ENCODE peak calls at places on chromosomes 11 and 22, in six cellular contexts. G is kidney tubule cell; Q is Peyer's patch; A is A549; D is stimulated activated CD4-positive, alpha-beta T cell treated with anti-CD3 and anti-CD28 coated beads, TNF-alpha, amount 100 ng/mL, for 48 hours; L is activated T-helper 1 cell treated with anti-CD3 and anti-CD28 coated beads, Interleukin-2, amount 50 U/mL, for 16 hours. Z is an unnamed sample.

GRCh38 chr22:43466710-43467109 is 54.9 kb downstream of the MPPED1 start:
- DNase-seq in G (no peak), Q (no peak), A (no peak), D (no peak), L (no peak), Z (no peak)

GRCh38 chr11:58316142-58316541 is 42.7 kb downstream of the OR5B17 start:
- DNase-seq in G (peak), Q (no peak), A (no peak), D (no peak), L (no peak), Z (no peak)

GRCh38 chr11:120707098-120707497 is 195.6 kb downstream of the GRIK4 start:
- DNase-seq in G (peak), Q (no peak), A (no peak), D (no peak), L (no peak), Z (no peak)

GRCh38 chr22:34972498-34972897 is 93.5 kb upstream of the ISX start:
- DNase-seq in G (peak), Q (no peak), A (no peak), D (no peak), L (no peak), Z (no peak)

GRCh38 chr22:44288951-44289350 is 23.8 kb downstream of the SHISAL1 start:
- DNase-seq in G (no peak), Q (no peak), A (no peak), D (no peak), L (no peak), Z (no peak)

GRCh38 chr22:35775339-35775738 is 57.7 kb downstream of the APOL5 start:
- DNase-seq in G (no peak), Q (no peak), A (no peak), D (no peak), L (no peak), Z (no peak)

GRCh38 chr11:11038339-11039248 is 180.7 kb upstream of the ZBED5 start:
- DNase-seq in G (no peak), Q (no peak), A (no peak), D (no peak), L (no peak), Z (no peak)

GRCh38 chr22:44194569-44194968 is 13.8 kb downstream of the PARVG start:
- DNase-seq in G (no peak), Q (no peak), A (no peak), D (no peak), L (no peak), Z (no peak)

GRCh38 chr11:134616048-134616447 is 204.0 kb upstream of the B3GAT1 start:
- DNase-seq in G (no peak), Q (no peak), A (no peak), D (no peak), L (no peak), Z (no peak)

GRCh38 chr22:20428496-20429253 is 8.9 kb downstream of the SCARF2 start:
- DNase-seq in G (no peak), Q (no peak), A (no peak), D (no peak), L (no peak), Z (no peak)

GRCh38 chr11:6586434-6587359 is 16.7 kb downstream of the RRP8 start:
- DNase-seq in G (no peak), Q (no peak), A (no peak), D (no peak), L (no peak), Z (no peak)

GRCh38 chr11:127926721-127927120 is 660.6 kb downstream of the ETS1 start:
- DNase-seq in G (peak), Q (no peak), A (no peak), D (no peak), L (no peak), Z (no peak)

GRCh38 chr11:1335811-1336761 is 26.7 kb upstream of the TOLLIP start:
- DNase-seq in G (peak), Q (peak), A (peak), D (peak), L (peak), Z (peak)

GRCh38 chr11:65491614-65492386 is 7.0 kb upstream of the MALAT1 start:
- DNase-seq in G (peak), Q (peak), A (peak), D (no peak), L (no peak), Z (no peak)

GRCh38 chr11:37409124-37409523 is 811.1 kb upstream of the RAG2 start:
- DNase-seq in G (peak), Q (no peak), A (no peak), D (no peak), L (no peak), Z (no peak)

GRCh38 chr22:23179381-23180294 is 671 bp upstream of the BCR start:
- DNase-seq in G (peak), Q (no peak), A (no peak), D (no peak), L (no peak), Z (peak)

GRCh38 chr11:117970400-117971024 is 15.7 kb upstream of the IL10RA start:
- DNase-seq in G (peak), Q (no peak), A (no peak), D (no peak), L (no peak), Z (no peak)

GRCh38 chr11:93059074-93059957 is 89.9 kb downstream of the MTNR1B start:
- DNase-seq in G (no peak), Q (no peak), A (no peak), D (no peak), L (no peak), Z (no peak)

GRCh38 chr11:100681064-100681502 is 6.0 kb upstream of the ARHGAP42 start:
- DNase-seq in G (peak), Q (peak), A (peak), D (no peak), L (no peak), Z (no peak)

GRCh38 chr22:45775569-45776312 is 104.1 kb downstream of the ATXN10 start:
- DNase-seq in G (no peak), Q (no peak), A (no peak), D (no peak), L (no peak), Z (no peak)

GRCh38 chr11:86888164-86888977 is 66.8 kb downstream of the FZD4 start:
- DNase-seq in G (peak), Q (no peak), A (no peak), D (no peak), L (no peak), Z (no peak)

GRCh38 chr11:104422320-104422944 is 258.5 kb upstream of the PDGFD start:
- DNase-seq in G (no peak), Q (peak), A (no peak), D (no peak), L (no peak), Z (no peak)

GRCh38 chr11:60169264-60169915 is 13.5 kb downstream of the MS4A6A start:
- DNase-seq in G (peak), Q (no peak), A (peak), D (no peak), L (no peak), Z (no peak)

GRCh38 chr22:44567846-44568493 is 69.9 kb upstream of the RTL6 start:
- DNase-seq in G (peak), Q (peak), A (peak), D (peak), L (peak), Z (peak)

GRCh38 chr11:30487200-30487898 is 98.8 kb downstream of the MPPED2 start:
- DNase-seq in G (peak), Q (no peak), A (no peak), D (no peak), L (no peak), Z (no peak)

GRCh38 chr22:21696115-21696514 is 30.3 kb downstream of the PPIL2 start:
- DNase-seq in G (no peak), Q (no peak), A (no peak), D (no peak), L (no peak), Z (no peak)

GRCh38 chr11:103947566-103947919 is 88.9 kb upstream of the DDI1 start:
- DNase-seq in G (no peak), Q (no peak), A (no peak), D (no peak), L (no peak), Z (no peak)

GRCh38 chr11:112932593-112932992 is 28.6 kb upstream of the NCAM1 start:
- DNase-seq in G (no peak), Q (no peak), A (no peak), D (no peak), L (no peak), Z (no peak)

GRCh38 chr11:79165908-79166307 is 274.9 kb downstream of the TENM4 start:
- DNase-seq in G (no peak), Q (no peak), A (no peak), D (no peak), L (no peak), Z (no peak)

GRCh38 chr11:71447791-71448256 is 369 bp downstream of the DHCR7 start:
- DNase-seq in G (peak), Q (peak), A (no peak), D (no peak), L (no peak), Z (peak)

GRCh38 chr11:112122206-112122605 is 35.5 kb downstream of the SDHD start:
- DNase-seq in G (no peak), Q (no peak), A (no peak), D (no peak), L (no peak), Z (no peak)

GRCh38 chr11:71183878-71184277 is 68.5 kb downstream of the SHANK2 start:
- DNase-seq in G (no peak), Q (no peak), A (no peak), D (no peak), L (no peak), Z (no peak)

GRCh38 chr11:14306481-14306880 is 52.5 kb downstream of the RRAS2 start:
- DNase-seq in G (no peak), Q (no peak), A (peak), D (no peak), L (no peak), Z (no peak)

GRCh38 chr22:29310863-29311339 is 4.5 kb downstream of the GAS2L1 start:
- DNase-seq in G (peak), Q (peak), A (peak), D (peak), L (no peak), Z (no peak)